ENCODE peak calls at places on chromosomes 4 and X, in seven cellular contexts. J is HepG2, U is K562, G is H1, V is HCT116, A is SK-N-SH, Q is GM12878. X is an unnamed sample.

GRCh38 chr4:82643994-82644730 is 82.4 kb upstream of the TMEM150C start:
- DNase-seq in J (no peak), U (no peak), G (no peak), V (no peak), A (no peak), Q (no peak), X (no peak)

GRCh38 chrX:147912093-147912801 is 528 bp downstream of the FMR1 start:
- DNase-seq in J (no peak), U (peak; percentile 12), G (peak; percentile 50), V (no peak), A (peak; percentile 44), Q (no peak), X (peak; percentile 51)

GRCh38 chrX:71058116-71058515 is 10.0 kb downstream of the SNX12 start:
- DNase-seq in J (no peak), U (no peak), G (no peak), V (no peak), A (no peak), Q (no peak), X (no peak)

GRCh38 chrX:31333181-31333831 is 261.5 kb upstream of the FTHL17 start:
- DNase-seq in J (no peak), U (no peak), G (no peak), V (no peak), A (no peak), Q (no peak), X (peak; percentile 60)

GRCh38 chrX:139932077-139932900 is 564 bp downstream of the ATP11C start:
- DNase-seq in J (no peak), U (peak; percentile 84), G (no peak), V (no peak), A (peak; percentile 79), Q (no peak), X (peak; percentile 22)

GRCh38 chrX:149497626-149498025 is 7.5 kb downstream of the IDS start:
- DNase-seq in J (no peak), U (no peak), G (no peak), V (no peak), A (no peak), Q (no peak), X (no peak)

GRCh38 chr4:149793459-149793858 is 22.2 kb downstream of the IQCM start:
- DNase-seq in J (no peak), U (no peak), G (no peak), V (no peak), A (no peak), Q (no peak), X (no peak)

GRCh38 chr4:103478729-103479128 is 241.1 kb downstream of the TACR3 start:
- DNase-seq in J (no peak), U (no peak), G (no peak), V (no peak), A (no peak), Q (no peak), X (peak; percentile 4)

GRCh38 chrX:68880846-68881513 is 52.2 kb downstream of the EFNB1 start:
- DNase-seq in J (no peak), U (no peak), G (no peak), V (no peak), A (peak; percentile 56), Q (no peak), X (no peak)

GRCh38 chr4:3204021-3204431 is 44.9 kb upstream of the MSANTD1 start:
- DNase-seq in J (peak; percentile 33), U (no peak), G (no peak), V (no peak), A (no peak), Q (no peak), X (no peak)

GRCh38 chr4:71855944-71856343 is 72.1 kb upstream of the GC start:
- DNase-seq in J (no peak), U (no peak), G (no peak), V (no peak), A (no peak), Q (no peak), X (no peak)

GRCh38 chrX:119753639-119754257 is 4.6 kb upstream of the SOWAHD start:
- DNase-seq in J (peak; percentile 25), U (peak; percentile 39), G (no peak), V (peak; percentile 48), A (peak; percentile 57), Q (no peak), X (peak; percentile 56)

GRCh38 chrX:97740044-97740443 is 856.3 kb downstream of the RPA4 start:
- DNase-seq in J (no peak), U (no peak), G (no peak), V (no peak), A (no peak), Q (no peak), X (peak; percentile 1)

GRCh38 chr4:140382732-140383131 is 9.3 kb downstream of the SCOC start:
- DNase-seq in J (peak; percentile 12), U (no peak), G (no peak), V (no peak), A (no peak), Q (no peak), X (no peak)

GRCh38 chrX:8864151-8864550 is 63.0 kb upstream of the FAM9A start:
- DNase-seq in J (no peak), U (no peak), G (no peak), V (no peak), A (peak; percentile 16), Q (no peak), X (no peak)

GRCh38 chr4:128379860-128380259 is 92.2 kb upstream of the PGRMC2 start:
- DNase-seq in J (peak; percentile 12), U (peak; percentile 56), G (peak; percentile 64), V (no peak), A (peak; percentile 25), Q (no peak), X (peak; percentile 32)

GRCh38 chr4:124943145-124943889 is 230.8 kb upstream of the ANKRD50 start:
- DNase-seq in J (no peak), U (no peak), G (no peak), V (peak; percentile 24), A (no peak), Q (no peak), X (no peak)

GRCh38 chrX:55522577-55523254 is 33.1 kb upstream of the USP51 start:
- DNase-seq in J (no peak), U (no peak), G (no peak), V (no peak), A (no peak), Q (no peak), X (peak; percentile 17)

GRCh38 chr4:142467086-142467485 is 379.0 kb downstream of the INPP4B start:
- DNase-seq in J (no peak), U (no peak), G (no peak), V (no peak), A (no peak), Q (no peak), X (no peak)

GRCh38 chr4:106868381-106869035 is 167.6 kb downstream of the DKK2 start:
- DNase-seq in J (no peak), U (no peak), G (no peak), V (peak; percentile 4), A (no peak), Q (no peak), X (peak; percentile 14)

GRCh38 chr4:52051213-52051614 is at the start of gene SPATA18:
- DNase-seq in J (no peak), U (no peak), G (peak; percentile 47), V (no peak), A (peak; percentile 61), Q (no peak), X (no peak)

GRCh38 chrX:48540015-48540350 is 469 bp downstream of the TBC1D25 start:
- DNase-seq in J (peak; percentile 8), U (peak; percentile 73), G (no peak), V (peak; percentile 12), A (peak; percentile 71), Q (no peak), X (peak; percentile 50)

GRCh38 chr4:139918994-139919393 is 235.0 kb downstream of the MAML3 start:
- DNase-seq in J (no peak), U (no peak), G (no peak), V (no peak), A (no peak), Q (no peak), X (no peak)

GRCh38 chr4:153679476-153679875 is 4.6 kb upstream of the TLR2 start:
- DNase-seq in J (no peak), U (no peak), G (no peak), V (no peak), A (no peak), Q (no peak), X (no peak)

GRCh38 chrX:155035688-155036087 is 9.0 kb downstream of the FUNDC2 start:
- DNase-seq in J (no peak), U (no peak), G (no peak), V (no peak), A (no peak), Q (no peak), X (no peak)

GRCh38 chr4:42151568-42152506 is 618 bp downstream of the BEND4 start:
- DNase-seq in J (no peak), U (no peak), G (peak; percentile 89), V (no peak), A (peak; percentile 90), Q (no peak), X (peak; percentile 6)

GRCh38 chr4:27350161-27350560 is 489.5 kb downstream of the STIM2 start:
- DNase-seq in J (no peak), U (no peak), G (no peak), V (peak; percentile 37), A (no peak), Q (no peak), X (peak; percentile 3)

GRCh38 chr4:80237992-80238391 is 28.5 kb upstream of the FGF5 start:
- DNase-seq in J (no peak), U (no peak), G (no peak), V (no peak), A (no peak), Q (no peak), X (peak; percentile 77)

GRCh38 chr4:85302756-85303155 is 172.2 kb upstream of the ARHGAP24 start:
- DNase-seq in J (no peak), U (no peak), G (no peak), V (no peak), A (no peak), Q (no peak), X (no peak)

GRCh38 chr4:47873877-47874571 is 36.2 kb upstream of the CORIN start:
- DNase-seq in J (no peak), U (no peak), G (no peak), V (no peak), A (no peak), Q (no peak), X (no peak)
- H3K79me2 ChIP-seq in J (peaks cover 2% of the 10 kb centered on the region), U (peaks cover 2% of the 10 kb centered on the region), G (peaks cover 8% of the 10 kb centered on the region), V (peaks cover 18% of the 10 kb centered on the region), A (peaks cover 6% of the 10 kb centered on the region), Q (no peaks in the 10 kb centered on the region), X (no peaks in the 10 kb centered on the region)

DNA sequence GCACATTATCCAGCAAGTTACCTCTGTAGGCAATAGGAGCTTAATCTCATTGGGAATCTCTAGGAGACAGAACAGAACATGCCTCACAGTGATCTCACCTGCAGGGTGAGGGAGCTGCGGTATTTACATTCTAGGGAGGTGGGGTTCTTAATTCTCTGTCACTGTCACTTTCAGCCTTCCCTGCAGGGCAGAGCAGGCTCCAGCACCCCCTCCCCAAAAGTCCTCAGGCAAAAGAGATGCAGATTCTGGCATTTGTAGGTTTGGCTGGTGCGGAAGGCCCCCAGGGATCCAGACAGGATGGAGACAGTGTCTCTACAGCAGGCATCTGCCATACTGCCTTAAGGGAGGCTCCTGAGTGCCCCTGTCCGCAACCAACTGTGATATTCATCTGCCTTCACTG is 166.4 kb upstream of the ATP6AP2 start:
- DNase-seq in J (no peak), U (no peak), G (no peak), V (no peak), A (no peak), Q (no peak), X (no peak)
- TF ChIP-seq MAX in J (no peak), U (no peak), G (no peak), V (no peak), A (no peak), Q (no peak), X (no peak)

GRCh38 chr4:76964769-76965168 is 15.2 kb downstream of the SEPTIN11 start:
- DNase-seq in J (no peak), U (no peak), G (no peak), V (no peak), A (no peak), Q (no peak), X (no peak)
- H3K79me2 ChIP-seq in J (peaks cover 6% of the 10 kb centered on the region), U (peaks cover 48% of the 10 kb centered on the region), G (peaks cover 61% of the 10 kb centered on the region), V (peaks cover 84% of the 10 kb centered on the region), A (peaks cover 98% of the 10 kb centered on the region), Q (peaks cover 74% of the 10 kb centered on the region), X (peaks cover 76% of the 10 kb centered on the region)

GRCh38 chr4:5024673-5025072 is 5.4 kb upstream of the CYTL1 start:
- DNase-seq in J (no peak), U (no peak), G (no peak), V (no peak), A (no peak), Q (no peak), X (no peak)
- TF ChIP-seq MAX in J (no peak), U (no peak), G (no peak), V (no peak), A (no peak), Q (no peak), X (no peak)

X was measured in endothelial cell of umbilical vein.